ENCODE peak calls at places on chromosomes 4 and X, in six cellular contexts. S is AG09319, D is GM13977, C is chondrocyte, K is heart left ventricle, U is fibroblast of mammary gland. Q is an unnamed sample.

GRCh38 chrX:78066110-78066509 is 37.9 kb upstream of the PGK1 start:
- DNase-seq in K (no peak), C (no peak), D (no peak), U (peak), S (no peak), Q (no peak)

GRCh38 chr4:77075869-77076801 is at the start of gene CCNI:
- DNase-seq in D (peak), C (peak), U (peak), S (peak), K (peak), Q (peak)

GRCh38 chr4:118753096-118753495 is 67.9 kb downstream of the METTL14 start:
- DNase-seq in U (no peak), C (no peak), D (no peak), S (no peak), K (no peak), Q (no peak)

GRCh38 chr4:76377481-76377901 is 43.5 kb downstream of the CCDC158 start:
- DNase-seq in S (no peak), K (no peak), C (no peak), D (no peak), U (no peak), Q (no peak)

GRCh38 chrX:103442536-103442901 is 66.2 kb downstream of the BEX3 start:
- DNase-seq in C (no peak), D (no peak), K (no peak), U (peak), S (no peak), Q (no peak)

GRCh38 chrX:1027133-1027532 is 185.3 kb downstream of the CRLF2 start:
- DNase-seq in C (no peak), U (no peak), K (no peak), D (peak), S (no peak), Q (no peak)

GRCh38 chrX:13369541-13370140 is 49.8 kb upstream of the ATXN3L start:
- DNase-seq in D (no peak), K (no peak), C (no peak), U (no peak), S (no peak), Q (no peak)

GRCh38 chrX:100636321-100636991 is at the start of gene TSPAN6:
- DNase-seq in U (peak), K (peak), C (no peak), S (peak), D (peak), Q (peak)

GRCh38 chr4:3416821-3417221 is 24.9 kb upstream of the HGFAC start:
- DNase-seq in S (no peak), D (no peak), U (no peak), C (peak), K (no peak), Q (no peak)

GRCh38 chrX:139877710-139878414 is 55.0 kb downstream of the ATP11C start:
- DNase-seq in C (no peak), S (no peak), D (no peak), K (no peak), U (peak), Q (no peak)

DNA sequence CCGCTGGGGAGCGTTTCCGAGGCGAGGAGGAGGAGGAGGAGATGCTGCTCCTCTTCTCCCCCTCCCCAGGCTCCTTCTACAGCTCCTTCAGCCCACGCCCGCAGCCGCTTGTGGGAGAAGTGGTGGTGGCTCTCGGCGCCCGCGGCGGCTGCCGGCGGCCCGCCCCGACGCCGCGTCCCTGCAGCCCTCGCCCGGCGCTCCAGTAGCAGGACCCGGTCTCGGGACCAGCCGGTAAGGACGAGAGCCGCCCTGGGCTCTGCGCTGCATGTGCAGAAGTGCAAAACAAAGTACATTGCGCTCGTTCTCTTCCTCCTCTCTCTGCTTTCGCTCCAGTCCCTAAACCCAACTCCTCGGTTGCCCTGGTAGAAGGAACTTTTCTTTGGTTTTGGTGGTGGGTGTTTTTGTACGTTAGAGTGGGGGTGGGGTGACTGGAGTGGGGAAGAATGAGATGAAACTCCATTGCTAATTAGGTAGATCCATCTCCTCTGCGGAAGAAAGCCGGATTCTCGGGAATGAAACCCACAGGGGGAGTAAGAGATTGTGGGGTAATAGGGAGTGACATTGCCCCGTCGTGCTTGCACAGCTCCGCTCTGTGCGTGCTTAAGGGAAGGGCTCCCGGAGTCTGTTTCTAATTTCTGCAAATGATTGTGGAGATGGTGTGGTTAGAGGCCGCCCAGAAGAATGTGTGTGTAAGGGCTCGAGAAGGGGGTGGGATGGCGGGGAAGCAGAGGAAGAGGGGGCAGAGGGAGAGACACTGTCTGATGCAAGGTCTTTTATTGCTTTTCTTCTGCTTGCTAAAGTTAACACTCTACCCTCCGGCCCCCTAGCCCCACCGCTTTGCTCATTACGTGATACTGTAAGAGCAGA is 677 bp downstream of the PTPN13 start:
- DNase-seq in C (no peak), U (peak), D (peak), K (peak), S (peak), Q (peak)
- TF ChIP-seq CTCF in C (peak), U (peak), D (no peak), K (no peak), S (peak), Q (peak)

DNA sequence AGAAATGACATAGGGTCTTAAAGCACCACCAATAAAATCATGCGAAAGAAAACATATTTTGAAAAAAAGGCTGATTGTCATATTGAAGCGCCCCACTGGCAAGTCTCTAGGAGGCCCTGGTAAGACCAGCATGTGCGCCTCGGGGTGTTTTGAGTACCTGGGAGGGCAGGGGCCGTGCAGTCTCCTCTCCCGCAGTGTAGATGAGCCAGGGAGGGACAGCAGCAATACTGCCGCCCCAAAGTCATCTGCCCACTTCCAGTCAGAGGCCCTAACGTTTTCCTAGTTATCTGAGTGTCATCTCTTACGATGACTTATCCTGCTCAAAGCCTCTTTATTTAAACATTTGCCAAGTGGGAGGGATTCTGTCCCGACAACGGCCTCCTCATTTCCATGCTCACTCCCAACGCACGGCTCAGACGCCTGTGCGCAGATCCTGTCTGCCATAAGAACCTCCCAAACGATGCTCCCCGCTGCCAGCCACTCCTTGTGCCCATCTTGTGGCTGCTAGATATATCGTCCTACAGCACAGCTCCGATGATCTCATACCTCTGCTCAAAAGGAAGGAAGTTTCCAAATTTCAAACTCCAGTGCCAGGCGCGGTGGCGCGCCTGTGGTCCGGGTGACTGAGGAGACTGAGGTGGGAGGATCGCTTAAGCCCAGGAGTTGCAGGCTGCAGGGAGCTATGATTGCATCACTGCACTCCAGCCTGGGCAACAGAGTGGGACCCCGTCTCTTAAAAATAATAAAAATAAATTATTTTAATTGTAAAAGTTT is 17.2 kb upstream of the SCRG1 start:
- DNase-seq in K (peak), U (no peak), D (no peak), S (no peak), C (no peak), Q (no peak)
- TF ChIP-seq CTCF in K (no peak), U (no peak), D (no peak), S (no peak), C (no peak), Q (no peak)

GRCh38 chr4:8168232-8168631 is 9.6 kb upstream of the ABLIM2 start:
- DNase-seq in K (no peak), U (no peak), C (no peak), S (no peak), D (no peak), Q (no peak)
- TF ChIP-seq CTCF in K (no peak), U (peak), C (peak), S (peak), D (peak), Q (peak)

GRCh38 chr4:158822348-158822747 is 53.5 kb downstream of the FNIP2 start:
- DNase-seq in C (no peak), K (no peak), S (no peak), D (no peak), U (no peak), Q (no peak)
- TF ChIP-seq CTCF in C (no peak), K (no peak), S (no peak), D (no peak), U (no peak), Q (no peak)

GRCh38 chrX:155179343-155179997 is 36.8 kb upstream of the VBP1 start:
- DNase-seq in D (no peak), U (no peak), K (no peak), S (no peak), C (no peak), Q (no peak)
- TF ChIP-seq CTCF in D (no peak), U (no peak), K (no peak), S (no peak), C (peak), Q (no peak)

GRCh38 chrX:71870337-71871098 is 40.1 kb upstream of the NHSL2 start:
- DNase-seq in S (no peak), K (no peak), D (no peak), C (no peak), U (peak), Q (no peak)
- TF ChIP-seq CTCF in S (no peak), K (no peak), D (peak), C (peak), U (peak), Q (peak)

GRCh38 chr4:105171912-105172311 is 25.2 kb downstream of the TET2 start:
- DNase-seq in U (no peak), D (no peak), K (no peak), S (no peak), C (no peak), Q (no peak)
- TF ChIP-seq CTCF in U (no peak), D (no peak), K (no peak), S (no peak), C (no peak), Q (no peak)

GRCh38 chrX:39258331-39258730 is 457.1 kb downstream of the MID1IP1 start:
- DNase-seq in C (no peak), U (no peak), K (no peak), D (no peak), S (no peak), Q (no peak)

GRCh38 chrX:39262641-39263040 is 461.4 kb downstream of the MID1IP1 start:
- DNase-seq in D (no peak), S (no peak), U (no peak), K (no peak), C (no peak), Q (no peak)

GRCh38 chrX:39260965-39261364 is 459.7 kb downstream of the MID1IP1 start:
- DNase-seq in C (no peak), D (no peak), S (no peak), K (no peak), U (peak), Q (no peak)

GRCh38 chrX:39263946-39264483 is 462.8 kb downstream of the MID1IP1 start:
- DNase-seq in C (no peak), U (no peak), K (no peak), D (no peak), S (no peak), Q (no peak)

DNA sequence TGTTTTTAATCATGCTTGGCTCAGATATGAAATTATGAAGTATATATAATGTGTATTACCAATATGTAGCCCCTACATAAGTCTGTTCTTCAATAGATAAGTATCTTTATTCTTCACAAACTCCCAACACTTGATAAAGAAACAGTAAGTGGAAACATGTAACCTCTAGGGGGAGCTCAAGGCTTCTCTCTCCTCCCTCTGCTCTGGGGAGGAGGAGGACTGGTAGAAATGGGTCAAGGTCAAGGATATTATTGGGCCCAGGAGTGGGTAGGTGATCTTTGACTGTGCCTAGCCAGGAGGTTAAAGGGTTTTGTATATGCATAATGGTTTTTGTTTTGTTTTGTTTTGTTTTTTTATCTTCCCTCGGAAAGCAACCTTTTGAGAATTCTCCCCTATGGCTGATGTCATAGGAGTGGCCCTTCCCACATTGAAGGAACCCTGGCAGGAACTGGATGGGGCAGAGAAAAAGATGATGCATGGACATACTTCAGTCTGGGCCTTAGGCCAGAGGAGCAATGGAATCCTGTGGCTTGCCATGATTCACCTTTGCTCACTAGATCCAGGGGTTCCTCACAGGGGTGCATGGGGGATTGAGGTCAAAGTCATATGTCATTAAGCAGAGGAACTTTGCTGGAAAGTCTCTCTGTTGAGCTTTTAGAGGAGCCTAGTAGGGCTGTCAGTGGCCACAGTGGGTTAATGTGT is 460.3 kb downstream of the MID1IP1 start:
- DNase-seq in C (no peak), U (peak), K (no peak), S (no peak), D (peak), Q (no peak)
- TF ChIP-seq CTCF in C (peak), U (peak), K (peak), S (peak), D (peak), Q (peak)